ENCODE peak calls at places on chromosomes 6 and 20, in seven cellular contexts. K is pancreas; Z is breast epithelium; O is kidney epithelial cell; F is thyroid gland; B is bronchial epithelial cell; I is effector memory CD4-positive, alpha-beta T cell. Q is an unnamed sample. For H3K27me3, the result is how much of the 10 kb centered on the place peaks cover.

GRCh38 chr6:47242483-47243386 is 67.0 kb downstream of the TNFRSF21 start:
- DNase-seq in B (peak), K (peak), I (peak), F (peak), O (peak), Z (peak), Q (peak)

GRCh38 chr20:9360427-9360826 is 154.0 kb upstream of the LAMP5 start:
- DNase-seq in B (no peak), K (no peak), O (no peak), I (no peak), Z (no peak), F (no peak), Q (no peak)

GRCh38 chr6:25898289-25898977 is 24.4 kb upstream of the SLC17A3 start:
- DNase-seq in F (no peak), O (no peak), B (no peak), I (no peak), Z (no peak), K (no peak), Q (no peak)

GRCh38 chr6:168700880-168701279 is 259.9 kb downstream of the SMOC2 start:
- DNase-seq in K (no peak), F (no peak), B (no peak), O (no peak), Z (no peak), I (no peak), Q (no peak)

GRCh38 chr6:117072781-117073180 is 192.6 kb upstream of the VGLL2 start:
- DNase-seq in F (no peak), I (no peak), K (no peak), O (no peak), Z (no peak), B (no peak), Q (no peak)

GRCh38 chr6:55450007-55450406 is 122.7 kb downstream of the GFRAL start:
- DNase-seq in I (no peak), F (no peak), O (no peak), B (no peak), Z (no peak), K (no peak), Q (no peak)

GRCh38 chr6:75205776-75206334 is at the start of gene COL12A1:
- DNase-seq in O (peak), I (no peak), K (peak), B (peak), F (peak), Z (peak), Q (peak)

GRCh38 chr6:12336121-12336971 is 46.2 kb downstream of the EDN1 start:
- DNase-seq in B (no peak), O (no peak), K (no peak), I (no peak), F (no peak), Z (no peak), Q (no peak)

GRCh38 chr6:139839506-139840156 is 465.2 kb upstream of the CITED2 start:
- DNase-seq in B (no peak), I (no peak), Z (no peak), F (no peak), O (no peak), K (no peak), Q (peak)

GRCh38 chr6:16337280-16337975 is 99.0 kb downstream of the GMPR start:
- DNase-seq in I (no peak), O (no peak), B (no peak), K (peak), F (peak), Z (peak), Q (no peak)

GRCh38 chr20:32484221-32485125 is 100.7 kb downstream of the NOL4L start:
- DNase-seq in B (no peak), O (no peak), Z (no peak), K (peak), I (peak), F (peak), Q (no peak)

GRCh38 chr6:78615430-78615904 is 251.9 kb upstream of the IRAK1BP1 start:
- DNase-seq in O (no peak), B (peak), I (no peak), Z (no peak), K (no peak), F (no peak), Q (peak)

GRCh38 chr20:991850-992249 is 10.3 kb downstream of the RSPO4 start:
- DNase-seq in F (no peak), Z (no peak), B (no peak), K (no peak), I (no peak), O (no peak), Q (no peak)

DNA sequence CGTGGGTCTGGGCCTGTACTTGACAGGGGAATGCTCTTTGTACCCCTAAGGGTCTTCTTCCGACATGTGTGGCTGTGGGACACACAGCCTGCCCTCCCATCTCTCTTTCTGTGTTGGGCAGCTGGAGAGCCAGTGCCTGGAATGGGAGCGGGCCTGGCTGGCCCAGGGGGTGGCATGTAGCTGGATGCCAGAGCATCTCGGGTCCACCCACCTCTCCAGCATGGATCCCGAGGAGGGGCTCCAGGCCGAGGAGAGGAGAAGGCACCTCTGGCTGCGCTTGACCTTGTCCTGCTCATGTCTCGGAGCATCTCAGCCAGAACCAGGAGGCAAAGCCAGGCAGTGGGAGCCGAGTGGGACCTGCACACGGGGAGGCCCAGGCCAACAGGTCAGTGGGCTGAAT is 16.0 kb downstream of the CDH4 start:
- DNase-seq in O (no peak), I (no peak), B (no peak), F (no peak), K (no peak), Z (no peak), Q (no peak)
- H3K27me3 ChIP-seq in O (under half), I (under half), B (under half), F (under half), K (under half), Z (under half), Q (under half)

GRCh38 chr6:14664616-14665315 is 547.2 kb downstream of the CD83 start:
- DNase-seq in O (no peak), F (no peak), I (no peak), K (no peak), B (peak), Z (no peak), Q (peak)

GRCh38 chr6:14661696-14662095 is 544.1 kb downstream of the CD83 start:
- DNase-seq in F (no peak), B (no peak), Z (no peak), O (no peak), I (no peak), K (no peak), Q (no peak)

GRCh38 chr6:14664112-14664592 is 546.6 kb downstream of the CD83 start:
- DNase-seq in F (no peak), K (no peak), O (no peak), I (no peak), Z (no peak), B (no peak), Q (no peak)

GRCh38 chr6:14670806-14671205 is 553.2 kb downstream of the CD83 start:
- DNase-seq in B (peak), Z (no peak), F (no peak), O (no peak), I (no peak), K (no peak), Q (no peak)

GRCh38 chr6:14665827-14666724 is 548.5 kb downstream of the CD83 start:
- DNase-seq in B (peak), O (no peak), I (no peak), K (no peak), F (no peak), Z (no peak), Q (peak)
- H3K27me3 ChIP-seq in B (under half), O (under half), I (under half), K (under half), F (under half), Z (under half), Q (under half)

GRCh38 chr6:68639826-68640505 is 4.9 kb downstream of the ADGRB3 start:
- DNase-seq in Z (no peak), O (no peak), F (no peak), K (no peak), B (no peak), I (no peak), Q (no peak)
- H3K27me3 ChIP-seq in Z (under half), O (under half), F (under half), K (under half), B (under half), I (under half), Q (under half)

GRCh38 chr20:63093966-63094766 is 87.4 kb upstream of the BHLHE23 start:
- DNase-seq in I (no peak), K (peak), B (no peak), O (no peak), F (no peak), Z (no peak), Q (no peak)

GRCh38 chr20:63092660-63093215 is 86.0 kb upstream of the BHLHE23 start:
- DNase-seq in K (peak), I (no peak), Z (no peak), B (no peak), F (no peak), O (no peak), Q (no peak)

GRCh38 chr20:63095718-63096654 is 89.2 kb upstream of the BHLHE23 start:
- DNase-seq in K (peak), O (no peak), B (no peak), I (no peak), F (no peak), Z (no peak), Q (no peak)

GRCh38 chr20:63096681-63097335 is 90.0 kb upstream of the BHLHE23 start:
- DNase-seq in B (no peak), Z (no peak), K (peak), F (no peak), I (no peak), O (no peak), Q (no peak)

GRCh38 chr20:63094767-63095499 is 88.2 kb upstream of the BHLHE23 start:
- DNase-seq in Z (no peak), F (no peak), K (peak), I (no peak), B (no peak), O (no peak), Q (no peak)
- H3K27me3 ChIP-seq in Z (half or more), F (under half), K (under half), I (under half), B (under half), O (under half), Q (under half)

DNA sequence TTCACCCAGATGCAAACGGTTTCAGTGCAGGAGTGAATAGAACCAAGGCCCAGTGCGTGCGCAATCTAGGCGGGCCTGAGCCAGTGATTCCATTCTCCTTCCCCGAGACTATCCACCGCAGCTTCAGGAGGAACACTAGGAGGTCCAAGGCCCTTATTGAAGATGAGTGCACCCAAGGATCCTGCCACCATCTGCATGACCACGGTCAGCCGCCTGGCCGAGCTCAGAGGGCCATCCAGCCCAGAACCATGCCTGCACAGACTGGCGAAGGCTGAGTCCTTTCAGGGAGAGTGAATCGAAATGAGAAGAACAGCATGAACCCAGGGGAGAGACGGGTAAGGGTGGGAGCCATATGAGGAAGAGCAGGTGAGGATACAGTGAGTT is 26.3 kb downstream of the SERPINB6 start:
- DNase-seq in B (no peak), I (no peak), Z (no peak), F (no peak), O (no peak), K (peak), Q (no peak)
- H3K27me3 ChIP-seq in B (under half), I (under half), Z (under half), F (under half), O (under half), K (under half), Q (under half)